ENCODE peak calls at places on chromosomes 1 and 21, in ten cellular contexts. Z, Y, K, F, L, T, O, P, M and I are unnamed samples.

GRCh38 chr1:30090421-30090820 is 633.0 kb downstream of the MATN1 start:
- DNase-seq in Z (no peak), Y (no peak), K (no peak), F (no peak), L (no peak), T (no peak), O (no peak), P (no peak), M (no peak), I (no peak)

GRCh38 chr1:51551081-51551480 is 32.0 kb upstream of the EPS15 start:
- DNase-seq in Z (no peak), Y (no peak), K (no peak), F (no peak), L (no peak), T (no peak), O (no peak), P (no peak), M (no peak), I (no peak)

GRCh38 chr1:181483561-181484291 is 409 bp downstream of the CACNA1E start:
- DNase-seq in Z (no peak), Y (no peak), K (no peak), F (no peak), L (no peak), T (no peak), O (no peak), P (peak; percentile 19), M (no peak), I (no peak)

GRCh38 chr1:226787071-226787470 is 48.0 kb upstream of the ITPKB start:
- DNase-seq in Z (no peak), Y (no peak), K (no peak), F (no peak), L (no peak), T (no peak), O (no peak), P (no peak), M (no peak), I (no peak)

GRCh38 chr1:179083533-179083932 is 1.7 kb downstream of the TOR3A start:
- DNase-seq in Z (no peak), Y (no peak), K (no peak), F (no peak), L (no peak), T (no peak), O (no peak), P (no peak), M (no peak), I (peak; percentile 65)

GRCh38 chr1:148166558-148167492 is 14.7 kb upstream of the NBPF11 start:
- DNase-seq in Z (no peak), Y (no peak), K (peak; percentile 71), F (no peak), L (no peak), T (no peak), O (no peak), P (peak; percentile 44), M (no peak), I (no peak)

GRCh38 chr1:72282690-72283203 is 408 bp upstream of the NEGR1 start:
- DNase-seq in Z (peak; percentile 45), Y (peak; percentile 88), K (peak; percentile 87), F (peak; percentile 54), L (no peak), T (peak; percentile 79), O (peak; percentile 25), P (peak; percentile 90), M (peak; percentile 86), I (peak; percentile 57)

GRCh38 chr1:234957330-234958065 is 171.1 kb downstream of the TOMM20 start:
- DNase-seq in Z (no peak), Y (peak; percentile 55), K (no peak), F (no peak), L (no peak), T (peak; percentile 98), O (no peak), P (no peak), M (no peak), I (no peak)

GRCh38 chr1:227788279-227789041 is 27.0 kb upstream of the PRSS38 start:
- DNase-seq in Z (no peak), Y (peak; percentile 64), K (peak; percentile 62), F (no peak), L (peak; percentile 77), T (no peak), O (no peak), P (peak; percentile 89), M (peak; percentile 89), I (peak; percentile 85)

GRCh38 chr1:203239906-203240305 is 10.4 kb upstream of the CHIT1 start:
- DNase-seq in Z (no peak), Y (no peak), K (no peak), F (no peak), L (no peak), T (no peak), O (no peak), P (no peak), M (no peak), I (no peak)

GRCh38 chr1:110503471-110503870 is 15.5 kb downstream of the KCNA10 start:
- DNase-seq in Z (no peak), Y (no peak), K (no peak), F (no peak), L (no peak), T (no peak), O (no peak), P (no peak), M (no peak), I (no peak)

GRCh38 chr1:206802401-206802800 is 30.1 kb upstream of the IL10 start:
- DNase-seq in Z (no peak), Y (no peak), K (no peak), F (no peak), L (no peak), T (no peak), O (no peak), P (no peak), M (no peak), I (no peak)

GRCh38 chr1:198699167-198700015 is 60.6 kb downstream of the PTPRC start:
- DNase-seq in Z (peak; percentile 70), Y (no peak), K (peak; percentile 58), F (peak; percentile 4), L (peak; percentile 23), T (peak; percentile 55), O (peak; percentile 73), P (peak; percentile 66), M (peak; percentile 85), I (no peak)

GRCh38 chr1:174968750-174969244 is 30.9 kb upstream of the CACYBP start:
- DNase-seq in Z (no peak), Y (no peak), K (peak; percentile 32), F (no peak), L (no peak), T (no peak), O (no peak), P (no peak), M (no peak), I (peak; percentile 48)

GRCh38 chr1:54813479-54814147 is 12.5 kb upstream of the TTC22 start:
- DNase-seq in Z (no peak), Y (no peak), K (no peak), F (no peak), L (no peak), T (no peak), O (no peak), P (no peak), M (no peak), I (no peak)

GRCh38 chr1:223337174-223337869 is 26.7 kb downstream of the SUSD4 start:
- DNase-seq in Z (no peak), Y (no peak), K (no peak), F (no peak), L (no peak), T (no peak), O (no peak), P (no peak), M (no peak), I (no peak)

GRCh38 chr1:87305096-87305495 is 23.6 kb upstream of the LMO4 start:
- DNase-seq in Z (no peak), Y (no peak), K (no peak), F (no peak), L (no peak), T (no peak), O (no peak), P (no peak), M (no peak), I (no peak)

GRCh38 chr1:175911138-175911537 is 167.7 kb upstream of the TNR start:
- DNase-seq in Z (no peak), Y (no peak), K (no peak), F (no peak), L (no peak), T (no peak), O (no peak), P (no peak), M (no peak), I (no peak)

GRCh38 chr1:151593651-151594625 is 17.9 kb upstream of the SNX27 start:
- DNase-seq in Z (peak; percentile 84), Y (peak; percentile 64), K (no peak), F (no peak), L (peak; percentile 45), T (peak; percentile 80), O (peak; percentile 78), P (peak; percentile 80), M (peak; percentile 94), I (peak; percentile 88)

GRCh38 chr21:45927032-45927431 is 54.5 kb upstream of the COL6A1 start:
- DNase-seq in Z (no peak), Y (no peak), K (no peak), F (no peak), L (no peak), T (no peak), O (no peak), P (no peak), M (no peak), I (no peak)

GRCh38 chr1:97907886-97908285 is 12.9 kb downstream of the DPYD start:
- DNase-seq in Z (no peak), Y (peak; percentile 60), K (no peak), F (no peak), L (no peak), T (no peak), O (no peak), P (no peak), M (no peak), I (no peak)

GRCh38 chr1:36446261-36446660 is 4.0 kb downstream of the OSCP1 start:
- DNase-seq in Z (no peak), Y (no peak), K (no peak), F (no peak), L (no peak), T (peak; percentile 34), O (no peak), P (peak; percentile 15), M (no peak), I (peak; percentile 33)

GRCh38 chr1:105934806-105935205 is 1121.7 kb upstream of the PRMT6 start:
- DNase-seq in Z (no peak), Y (no peak), K (no peak), F (no peak), L (no peak), T (no peak), O (no peak), P (no peak), M (no peak), I (no peak)

GRCh38 chr1:33332357-33332789 is 11.5 kb upstream of the A3GALT2 start:
- DNase-seq in Z (no peak), Y (no peak), K (no peak), F (no peak), L (no peak), T (no peak), O (no peak), P (no peak), M (no peak), I (no peak)

GRCh38 chr21:28294046-28294445 is 698.6 kb downstream of the LTN1 start:
- DNase-seq in Z (no peak), Y (no peak), K (peak; percentile 41), F (no peak), L (no peak), T (no peak), O (no peak), P (no peak), M (no peak), I (no peak)

GRCh38 chr1:232983375-232983774 is 33.0 kb downstream of the NTPCR start:
- DNase-seq in Z (no peak), Y (no peak), K (no peak), F (no peak), L (no peak), T (no peak), O (no peak), P (no peak), M (no peak), I (no peak)

GRCh38 chr1:170583186-170583585 is 51.2 kb downstream of the GORAB start:
- DNase-seq in Z (no peak), Y (no peak), K (peak; percentile 47), F (no peak), L (no peak), T (no peak), O (no peak), P (no peak), M (no peak), I (no peak)

GRCh38 chr1:229342305-229342901 is 444 bp downstream of the CCSAP start:
- DNase-seq in Z (peak; percentile 76), Y (peak; percentile 71), K (peak; percentile 64), F (peak; percentile 70), L (peak; percentile 77), T (peak; percentile 81), O (peak; percentile 75), P (peak; percentile 90), M (peak; percentile 94), I (peak; percentile 92)